ENCODE peak calls at places on chromosomes 11 and 22, in ten cellular contexts. O is activated T-helper 1 cell treated with Interleukin-2 at 50 U/mL for 16 hours; R is LoVo; S is RWPE1; J is cardiac muscle cell; A is kidney glomerular epithelial cell; Z is natural killer cell treated with Interleukin-12 subunit alpha and Interleukin-12 subunit beta and Interleukin-15 and Interleukin-18, amount 100 ng/mL, for 72 hours; K is AG20443; B is stromal cell of bone marrow; E is activated CD4-positive, alpha-beta T cell treated with anti-CD3 and anti-CD28 coated beads for 48 hours. M is an unnamed sample.

GRCh38 chr11:12171921-12172320 is 61.5 kb downstream of the MICAL2 start:
- DNase-seq in O (no peak), S (no peak), R (no peak), Z (no peak), J (no peak), A (no peak), K (no peak), E (no peak), B (no peak), M (no peak)

GRCh38 chr11:73317373-73317772 is 9.3 kb downstream of the ARHGEF17 start:
- DNase-seq in A (no peak), R (no peak), K (no peak), J (peak; percentile 51), O (no peak), S (no peak), B (no peak), E (no peak), Z (no peak), M (peak; percentile 80)

GRCh38 chr22:24208012-24208749 is 26.9 kb downstream of the SUSD2 start:
- DNase-seq in O (no peak), A (peak; percentile 84), E (no peak), K (peak; percentile 88), Z (no peak), B (peak; percentile 97), S (peak; percentile 79), J (peak; percentile 98), R (peak; percentile 62), M (peak; percentile 96)

GRCh38 chr11:134050541-134051383 is 18.1 kb upstream of the JAM3 start:
- DNase-seq in R (peak; percentile 23), K (peak; percentile 90), Z (peak; percentile 75), A (peak; percentile 23), O (peak; percentile 59), S (peak; percentile 83), B (peak; percentile 36), J (peak; percentile 70), E (peak; percentile 82), M (peak; percentile 97)

GRCh38 chr11:116697011-116697410 is 75.8 kb downstream of the BUD13 start:
- DNase-seq in R (no peak), Z (no peak), A (no peak), E (peak; percentile 18), B (no peak), K (no peak), S (peak; percentile 70), J (no peak), O (no peak), M (no peak)

GRCh38 chr11:3043315-3043871 is 13.8 kb downstream of the CARS1 start:
- DNase-seq in O (no peak), A (no peak), K (peak; percentile 89), S (no peak), B (peak; percentile 47), E (no peak), R (no peak), J (peak; percentile 53), Z (no peak), M (peak; percentile 96)

GRCh38 chr11:36157151-36157519 is 132.1 kb downstream of the COMMD9 start:
- DNase-seq in A (no peak), E (no peak), J (peak; percentile 53), K (no peak), B (no peak), S (no peak), O (no peak), Z (no peak), R (no peak), M (no peak)

GRCh38 chr22:23282986-23283385 is 102.7 kb downstream of the BCR start:
- DNase-seq in S (no peak), B (no peak), O (no peak), K (no peak), Z (no peak), E (no peak), R (no peak), J (no peak), A (no peak), M (no peak)

GRCh38 chr11:10747733-10748132 is 3.3 kb upstream of the CTR9 start:
- DNase-seq in B (no peak), A (no peak), E (no peak), K (no peak), S (no peak), J (no peak), R (no peak), Z (no peak), O (no peak), M (no peak)

GRCh38 chr11:1705121-1706052 is 8.4 kb downstream of the KRTAP5-6 start:
- DNase-seq in K (no peak), A (no peak), Z (no peak), J (no peak), R (peak; percentile 33), E (no peak), B (no peak), O (no peak), S (no peak), M (peak; percentile 31)

GRCh38 chr22:44723801-44724200 is 21.8 kb downstream of the PRR5 start:
- DNase-seq in B (no peak), J (peak; percentile 43), R (no peak), Z (no peak), E (no peak), O (no peak), A (no peak), S (peak; percentile 55), K (peak; percentile 38), M (peak; percentile 87)

GRCh38 chr11:76233936-76234703 is 27.8 kb upstream of the WNT11 start:
- DNase-seq in R (peak; percentile 18), A (no peak), O (no peak), J (peak; percentile 78), B (no peak), K (no peak), Z (no peak), S (no peak), E (no peak), M (peak; percentile 89)

GRCh38 chr11:120882237-120882636 is 141.7 kb upstream of the TBCEL start:
- DNase-seq in O (no peak), J (no peak), R (no peak), B (no peak), K (no peak), S (no peak), E (no peak), A (no peak), Z (no peak), M (no peak)

GRCh38 chr11:28461846-28462245 is 353.7 kb downstream of the METTL15 start:
- DNase-seq in Z (no peak), J (peak; percentile 14), B (no peak), K (no peak), A (no peak), R (peak; percentile 12), O (no peak), E (no peak), S (no peak), M (no peak)

GRCh38 chr22:42364641-42365336 is 67.4 kb downstream of the NFAM1 start:
- DNase-seq in A (no peak), O (no peak), K (no peak), E (no peak), S (no peak), B (peak; percentile 13), J (peak; percentile 62), Z (no peak), R (no peak), M (peak; percentile 83)

GRCh38 chr11:494761-495536 is 12.1 kb downstream of the RNH1 start:
- DNase-seq in S (no peak), J (no peak), O (no peak), B (no peak), R (no peak), K (peak; percentile 9), Z (no peak), E (no peak), A (no peak), M (peak; percentile 88)

GRCh38 chr22:29456211-29456671 is 17.9 kb downstream of the RFPL1 start:
- DNase-seq in Z (no peak), R (no peak), J (no peak), S (no peak), K (peak; percentile 14), A (peak; percentile 75), B (no peak), O (no peak), E (no peak), M (no peak)

GRCh38 chr22:17788023-17788330 is 13.7 kb upstream of the BID start:
- DNase-seq in B (no peak), A (no peak), K (no peak), R (no peak), S (no peak), Z (no peak), O (no peak), E (no peak), J (no peak), M (no peak)

GRCh38 chr11:83063073-83063754 is 8.5 kb downstream of the RAB30 start:
- DNase-seq in O (no peak), A (peak; percentile 51), K (peak; percentile 45), E (no peak), Z (no peak), S (peak; percentile 48), J (peak; percentile 35), B (peak; percentile 64), R (peak; percentile 27), M (peak; percentile 81)

GRCh38 chr22:24824915-24825314 is 18.9 kb downstream of the SGSM1 start:
- DNase-seq in E (no peak), J (no peak), S (no peak), O (no peak), Z (no peak), A (no peak), B (no peak), R (no peak), K (no peak), M (peak; percentile 45)

GRCh38 chr11:122210378-122210995 is 94.5 kb upstream of the BLID start:
- DNase-seq in Z (no peak), O (no peak), S (no peak), E (no peak), A (no peak), K (no peak), J (no peak), R (no peak), B (no peak), M (no peak)

GRCh38 chr22:44210721-44211120 is 30.0 kb downstream of the PARVG start:
- DNase-seq in E (no peak), S (no peak), R (no peak), Z (no peak), B (peak; percentile 83), A (no peak), O (no peak), K (peak; percentile 13), J (peak; percentile 45), M (no peak)

GRCh38 chr11:35337919-35338316 is 81.4 kb downstream of the SLC1A2 start:
- DNase-seq in Z (no peak), A (no peak), J (no peak), R (no peak), E (no peak), K (no peak), O (no peak), S (no peak), B (no peak), M (no peak)

GRCh38 chr22:45903355-45904149 is 73.4 kb downstream of the WNT7B start:
- DNase-seq in Z (no peak), B (peak; percentile 50), E (no peak), S (peak; percentile 51), J (peak; percentile 76), R (no peak), K (peak; percentile 83), A (peak; percentile 51), O (no peak), M (peak; percentile 97)

GRCh38 chr11:129440028-129440630 is 64.5 kb downstream of the BARX2 start:
- DNase-seq in E (peak; percentile 25), A (peak; percentile 93), R (peak; percentile 18), J (no peak), O (no peak), B (no peak), S (peak; percentile 95), K (no peak), Z (no peak), M (no peak)

GRCh38 chr11:71265559-71266092 is 13.2 kb upstream of the SHANK2 start:
- DNase-seq in Z (no peak), R (no peak), J (no peak), O (no peak), K (no peak), B (no peak), E (no peak), A (no peak), S (no peak), M (peak; percentile 17)

GRCh38 chr11:128246364-128247234 is 340.8 kb downstream of the ETS1 start:
- DNase-seq in O (no peak), E (no peak), S (no peak), R (no peak), B (peak; percentile 30), J (peak; percentile 85), Z (no peak), A (no peak), K (peak; percentile 32), M (no peak)

GRCh38 chr11:2744166-2744565 is 44.4 kb upstream of the KCNQ1OT1 start:
- DNase-seq in S (no peak), B (no peak), O (no peak), J (no peak), E (no peak), R (no peak), A (no peak), Z (no peak), K (no peak), M (peak; percentile 50)

M was measured in osteoblast.